ENCODE peak calls at places on chromosomes 7 and 10, in nine cellular contexts. F is cardiac septum; X is hepatocyte; E is T follicular helper cell; L is activated CD8-positive, alpha-beta T cell treated with anti-CD3 and anti-CD28 coated beads for 36 hours; P is stimulated activated CD4-positive, alpha-beta T cell treated with anti-CD3 and anti-CD28 coated beads, Interleukin-4, amount 100 ng/mL, for 24 hours; S is CD4-positive, alpha-beta T cell; Z is neural progenitor cell; D is endothelial cell. U is an unnamed sample.

GRCh38 chr7:116583653-116584052 is 58.8 kb downstream of the CAV1 start:
- DNase-seq in Z (no peak), F (no peak), P (no peak), E (no peak), X (no peak), D (no peak), L (peak; percentile 52), S (no peak), U (no peak)

GRCh38 chr10:14953452-14954000 is 370 bp downstream of the DCLRE1C start:
- DNase-seq in S (no peak), Z (peak; percentile 66), X (peak; percentile 63), D (peak; percentile 37), F (no peak), P (no peak), E (no peak), L (no peak), U (no peak)

GRCh38 chr10:22821501-22821900 is 106.4 kb upstream of the ARMC3 start:
- DNase-seq in P (no peak), Z (no peak), L (no peak), X (no peak), E (no peak), F (no peak), D (no peak), S (no peak), U (no peak)

GRCh38 chr10:19888061-19888660 is 71.9 kb downstream of the PLXDC2 start:
- DNase-seq in P (no peak), L (no peak), S (no peak), D (no peak), F (no peak), X (no peak), Z (no peak), E (no peak), U (no peak)

GRCh38 chr7:70132802-70133201 is 534.5 kb downstream of the AUTS2 start:
- DNase-seq in L (no peak), F (no peak), X (no peak), P (no peak), S (no peak), D (no peak), E (no peak), Z (no peak), U (no peak)

GRCh38 chr10:100348389-100348927 is 1.4 kb downstream of the SCD start:
- DNase-seq in D (no peak), S (no peak), X (no peak), F (peak; percentile 31), E (no peak), Z (no peak), P (no peak), L (no peak), U (no peak)

GRCh38 chr10:132544744-132545658 is 7.4 kb downstream of the INPP5A start:
- DNase-seq in Z (no peak), D (no peak), S (peak; percentile 23), L (peak; percentile 24), F (peak; percentile 76), P (no peak), X (no peak), E (no peak), U (no peak)

GRCh38 chr7:120654241-120654640 is 203.7 kb downstream of the TSPAN12 start:
- DNase-seq in X (no peak), S (no peak), P (no peak), F (no peak), D (no peak), Z (no peak), L (no peak), E (no peak), U (no peak)

GRCh38 chr7:65820287-65820950 is 52.5 kb upstream of the VKORC1L1 start:
- DNase-seq in X (no peak), D (peak; percentile 41), L (peak; percentile 22), P (no peak), S (no peak), E (no peak), F (no peak), Z (peak; percentile 28), U (no peak)

GRCh38 chr10:131126321-131127121 is 185.0 kb downstream of the TCERG1L start:
- DNase-seq in E (no peak), Z (peak; percentile 57), P (no peak), F (no peak), L (no peak), X (no peak), D (no peak), S (no peak), U (no peak)

GRCh38 chr10:103498936-103499638 is 5.6 kb downstream of the NEURL1 start:
- DNase-seq in X (no peak), Z (no peak), S (no peak), L (no peak), P (no peak), F (no peak), E (no peak), D (no peak), U (no peak)

GRCh38 chr10:634256-634655 is 55.2 kb downstream of the DIP2C start:
- DNase-seq in F (no peak), L (no peak), S (no peak), P (no peak), X (no peak), Z (no peak), E (no peak), D (no peak), U (no peak)

GRCh38 chr10:129440247-129440646 is 26.8 kb upstream of the MGMT start:
- DNase-seq in S (no peak), P (no peak), Z (no peak), D (no peak), E (no peak), X (no peak), L (no peak), F (no peak), U (no peak)

GRCh38 chr10:77975086-77975666 is 48.6 kb upstream of the DLG5 start:
- DNase-seq in X (no peak), P (no peak), D (no peak), F (peak; percentile 3), L (no peak), Z (no peak), S (no peak), E (no peak), U (no peak)

GRCh38 chr7:151409555-151410404 is at the start of gene WDR86:
- DNase-seq in D (peak; percentile 71), X (peak; percentile 69), Z (peak; percentile 76), S (no peak), E (no peak), P (no peak), F (no peak), L (no peak), U (peak; percentile 40)

GRCh38 chr7:21454182-21454581 is 26.3 kb downstream of the SP4 start:
- DNase-seq in L (no peak), X (no peak), P (no peak), E (no peak), D (no peak), F (no peak), Z (no peak), S (no peak), U (no peak)

GRCh38 chr7:113710310-113711106 is 208.3 kb downstream of the PPP1R3A start:
- DNase-seq in S (no peak), Z (peak; percentile 83), P (peak; percentile 51), X (peak; percentile 88), F (no peak), L (peak; percentile 46), E (no peak), D (peak; percentile 75), U (peak; percentile 25)

GRCh38 chr10:42943025-42943818 is 133.6 kb upstream of the RET start:
- DNase-seq in F (peak; percentile 33), L (no peak), P (no peak), D (no peak), Z (no peak), S (no peak), E (no peak), X (no peak), U (no peak)

GRCh38 chr10:127150136-127150535 is 46.3 kb downstream of the INSYN2A start:
- DNase-seq in F (peak; percentile 57), P (no peak), X (no peak), E (no peak), L (no peak), S (no peak), Z (no peak), D (no peak), U (no peak)

GRCh38 chr10:60426425-60426824 is 36.8 kb upstream of the ANK3 start:
- DNase-seq in D (no peak), P (no peak), S (no peak), Z (no peak), F (no peak), X (no peak), L (no peak), E (no peak), U (no peak)

GRCh38 chr7:143199040-143199439 is 15.8 kb downstream of the TAS2R39 start:
- DNase-seq in F (no peak), L (peak; percentile 5), P (no peak), X (no peak), D (no peak), S (no peak), Z (no peak), E (no peak), U (no peak)

GRCh38 chr7:25839084-25839769 is 312.8 kb upstream of the NFE2L3 start:
- DNase-seq in D (no peak), P (no peak), F (no peak), L (no peak), E (no peak), S (no peak), X (no peak), Z (no peak), U (no peak)

GRCh38 chr7:79452032-79452494 is 1.4 kb downstream of the MAGI2 start:
- DNase-seq in Z (peak; percentile 82), L (peak; percentile 45), E (no peak), P (no peak), S (no peak), D (peak; percentile 65), F (peak; percentile 92), X (peak; percentile 93), U (no peak)

GRCh38 chr10:24306507-24306875 is 97.6 kb downstream of the KIAA1217 start:
- DNase-seq in S (no peak), Z (peak; percentile 8), D (no peak), L (no peak), P (no peak), E (no peak), F (no peak), X (no peak), U (no peak)

GRCh38 chr7:81776972-81777371 is 7.1 kb upstream of the HGF start:
- DNase-seq in L (no peak), F (no peak), Z (no peak), D (no peak), S (no peak), X (no peak), E (no peak), P (no peak), U (no peak)

GRCh38 chr10:132961864-132962622 is 19.7 kb upstream of the CFAP46 start:
- DNase-seq in D (peak; percentile 67), L (peak; percentile 94), Z (peak; percentile 92), X (peak; percentile 91), S (peak; percentile 30), F (peak; percentile 78), P (peak; percentile 82), E (peak; percentile 32), U (peak; percentile 39)

GRCh38 chr10:44938938-44939337 is 20.7 kb upstream of the RASSF4 start:
- DNase-seq in P (no peak), D (no peak), F (no peak), Z (no peak), E (no peak), L (no peak), X (no peak), S (no peak), U (no peak)

GRCh38 chr10:96577037-96577436 is 9.8 kb downstream of the TM9SF3 start:
- DNase-seq in F (no peak), X (no peak), L (no peak), S (no peak), Z (no peak), P (no peak), D (no peak), E (no peak), U (no peak)

GRCh38 chr10:24873281-24873683 is 79.1 kb downstream of the PRTFDC1 start:
- DNase-seq in Z (no peak), L (no peak), P (no peak), F (no peak), E (no peak), S (no peak), D (peak; percentile 8), X (peak; percentile 30), U (no peak)

GRCh38 chr10:124640538-124641231 is 103.5 kb downstream of the FAM53B start:
- DNase-seq in L (no peak), S (no peak), P (no peak), E (no peak), D (no peak), X (no peak), F (no peak), Z (peak; percentile 67), U (no peak)

GRCh38 chr10:16967866-16968721 is 150.9 kb upstream of the RSU1 start:
- DNase-seq in F (no peak), X (peak; percentile 42), P (no peak), S (no peak), L (no peak), Z (peak; percentile 84), E (no peak), D (peak; percentile 65), U (no peak)